ENCODE peak calls at places on chromosomes 16 and 17, in four cellular contexts. One of them, this sample, is unnamed.

GRCh38 chr17:11880714-11881113 is 116.6 kb downstream of the ZNF18 start:
- DNase-seq in left ventricle myocardium inferior: no peak
- DNase-seq in right cardiac atrium: no peak
- DNase-seq in A549: peak; percentile 33
- DNase-seq in this sample: peak; percentile 34

GRCh38 chr17:43033947-43034622 is 9.1 kb downstream of the RND2 start:
- DNase-seq in left ventricle myocardium inferior: no peak
- DNase-seq in right cardiac atrium: no peak
- DNase-seq in A549: no peak
- DNase-seq in this sample: no peak

GRCh38 chr17:36104601-36105000 is 974 bp downstream of the CCL4 start:
- DNase-seq in left ventricle myocardium inferior: no peak
- DNase-seq in right cardiac atrium: no peak
- DNase-seq in A549: no peak
- DNase-seq in this sample: no peak

GRCh38 chr16:58563235-58563634 is 47.9 kb downstream of the SETD6 start:
- DNase-seq in left ventricle myocardium inferior: no peak
- DNase-seq in right cardiac atrium: no peak
- DNase-seq in A549: no peak
- DNase-seq in this sample: no peak

GRCh38 chr17:38970128-38970527 is 2.9 kb upstream of the FBXO47 start:
- DNase-seq in left ventricle myocardium inferior: no peak
- DNase-seq in right cardiac atrium: no peak
- DNase-seq in A549: no peak
- DNase-seq in this sample: no peak

GRCh38 chr17:8503368-8503767 is 67.7 kb downstream of the NDEL1 start:
- DNase-seq in left ventricle myocardium inferior: peak; percentile 37
- DNase-seq in right cardiac atrium: peak; percentile 66
- DNase-seq in A549: no peak
- DNase-seq in this sample: no peak

GRCh38 chr17:17104036-17104435 is 61.8 kb downstream of the MPRIP start:
- DNase-seq in left ventricle myocardium inferior: no peak
- DNase-seq in right cardiac atrium: no peak
- DNase-seq in A549: no peak
- DNase-seq in this sample: no peak

GRCh38 chr17:79012563-79013134 is 3.1 kb upstream of the CANT1 start:
- DNase-seq in left ventricle myocardium inferior: no peak
- DNase-seq in right cardiac atrium: no peak
- DNase-seq in A549: no peak
- DNase-seq in this sample: no peak

GRCh38 chr17:69812240-69812837 is 262.7 kb upstream of the KCNJ16 start:
- DNase-seq in left ventricle myocardium inferior: no peak
- DNase-seq in right cardiac atrium: no peak
- DNase-seq in A549: no peak
- DNase-seq in this sample: no peak

GRCh38 chr17:77814091-77814772 is 144.3 kb upstream of the TNRC6C start:
- DNase-seq in left ventricle myocardium inferior: no peak
- DNase-seq in right cardiac atrium: no peak
- DNase-seq in A549: no peak
- DNase-seq in this sample: no peak

GRCh38 chr17:70808596-70808995 is 639.3 kb downstream of the KCNJ2 start:
- DNase-seq in left ventricle myocardium inferior: no peak
- DNase-seq in right cardiac atrium: no peak
- DNase-seq in A549: peak; percentile 3
- DNase-seq in this sample: peak; percentile 17

GRCh38 chr16:70646260-70647241 is at the start of gene IL34:
- DNase-seq in left ventricle myocardium inferior: no peak
- DNase-seq in right cardiac atrium: peak; percentile 33
- DNase-seq in A549: no peak
- DNase-seq in this sample: no peak

GRCh38 chr16:50326264-50326663 is 42.5 kb downstream of the BRD7 start:
- DNase-seq in left ventricle myocardium inferior: no peak
- DNase-seq in right cardiac atrium: no peak
- DNase-seq in A549: no peak
- DNase-seq in this sample: no peak

GRCh38 chr16:29315916-29316517 is 90.5 kb downstream of the NPIPB11 start:
- DNase-seq in left ventricle myocardium inferior: no peak
- DNase-seq in right cardiac atrium: no peak
- DNase-seq in A549: no peak
- DNase-seq in this sample: no peak

GRCh38 chr17:77375917-77376651 is 235.3 kb downstream of the SEC14L1 start:
- DNase-seq in left ventricle myocardium inferior: no peak
- DNase-seq in right cardiac atrium: no peak
- DNase-seq in A549: no peak
- DNase-seq in this sample: no peak

GRCh38 chr17:48722924-48723554 is at the start of gene PRAC2:
- DNase-seq in left ventricle myocardium inferior: no peak
- DNase-seq in right cardiac atrium: no peak
- DNase-seq in A549: no peak
- DNase-seq in this sample: no peak

GRCh38 chr16:55263271-55264250 is 60.4 kb upstream of the IRX6 start:
- DNase-seq in left ventricle myocardium inferior: no peak
- DNase-seq in right cardiac atrium: no peak
- DNase-seq in A549: no peak
- DNase-seq in this sample: no peak

GRCh38 chr17:49823614-49824013 is 24.3 kb downstream of the TAC4 start:
- DNase-seq in left ventricle myocardium inferior: no peak
- DNase-seq in right cardiac atrium: no peak
- DNase-seq in A549: no peak
- DNase-seq in this sample: no peak

GRCh38 chr16:80931985-80932720 is 74.5 kb downstream of the CMC2 start:
- DNase-seq in left ventricle myocardium inferior: peak; percentile 82
- DNase-seq in right cardiac atrium: peak; percentile 85
- DNase-seq in A549: peak; percentile 54
- DNase-seq in this sample: peak; percentile 81

GRCh38 chr16:797120-797420 is 3.5 kb downstream of the GNG13 start:
- DNase-seq in left ventricle myocardium inferior: no peak
- DNase-seq in right cardiac atrium: no peak
- DNase-seq in A549: no peak
- DNase-seq in this sample: peak; percentile 75

GRCh38 chr17:73227379-73227778 is 34.3 kb downstream of the CPSF4L start:
- DNase-seq in left ventricle myocardium inferior: no peak
- DNase-seq in right cardiac atrium: no peak
- DNase-seq in A549: no peak
- DNase-seq in this sample: no peak

GRCh38 chr16:85583491-85584181 is 29.5 kb upstream of the GSE1 start:
- DNase-seq in left ventricle myocardium inferior: no peak
- DNase-seq in right cardiac atrium: no peak
- DNase-seq in A549: no peak
- DNase-seq in this sample: no peak

GRCh38 chr16:3681206-3681605 is 26.7 kb downstream of the DNASE1 start:
- DNase-seq in left ventricle myocardium inferior: peak; percentile 39
- DNase-seq in right cardiac atrium: no peak
- DNase-seq in A549: no peak
- DNase-seq in this sample: no peak

GRCh38 chr17:68694791-68695485 is 93.8 kb upstream of the FAM20A start:
- DNase-seq in left ventricle myocardium inferior: no peak
- DNase-seq in right cardiac atrium: no peak
- DNase-seq in A549: no peak
- DNase-seq in this sample: no peak

GRCh38 chr17:57832711-57833596 is 16.9 kb downstream of the MRPS23 start:
- DNase-seq in left ventricle myocardium inferior: peak; percentile 61
- DNase-seq in right cardiac atrium: peak; percentile 74
- DNase-seq in A549: peak; percentile 59
- DNase-seq in this sample: peak; percentile 68

GRCh38 chr17:16977932-16978331 is 6.0 kb upstream of the TNFRSF13B start:
- DNase-seq in left ventricle myocardium inferior: no peak
- DNase-seq in right cardiac atrium: no peak
- DNase-seq in A549: no peak
- DNase-seq in this sample: no peak

GRCh38 chr17:55760643-55761355 is 9.9 kb downstream of the PCTP start:
- DNase-seq in left ventricle myocardium inferior: no peak
- DNase-seq in right cardiac atrium: no peak
- DNase-seq in A549: no peak
- DNase-seq in this sample: no peak

GRCh38 chr16:2743007-2743810 is 9.2 kb upstream of the SRRM2 start:
- DNase-seq in left ventricle myocardium inferior: no peak
- DNase-seq in right cardiac atrium: no peak
- DNase-seq in A549: no peak
- DNase-seq in this sample: no peak

GRCh38 chr16:917591-918061 is 53.2 kb downstream of the LMF1 start:
- DNase-seq in left ventricle myocardium inferior: no peak
- DNase-seq in right cardiac atrium: peak; percentile 11
- DNase-seq in A549: no peak
- DNase-seq in this sample: no peak

GRCh38 chr17:60151355-60151754 is 1.6 kb downstream of the CA4 start:
- DNase-seq in left ventricle myocardium inferior: no peak
- DNase-seq in right cardiac atrium: no peak
- DNase-seq in A549: no peak
- DNase-seq in this sample: no peak

GRCh38 chr16:54176376-54176901 is 110.1 kb downstream of the IRX3 start:
- DNase-seq in left ventricle myocardium inferior: no peak
- DNase-seq in right cardiac atrium: no peak
- DNase-seq in A549: no peak
- DNase-seq in this sample: peak; percentile 87

GRCh38 chr17:76051571-76051970 is 20.7 kb downstream of the SRP68 start:
- DNase-seq in left ventricle myocardium inferior: no peak
- DNase-seq in right cardiac atrium: no peak
- DNase-seq in A549: no peak
- DNase-seq in this sample: no peak

GRCh38 chr17:76051071-76051467 is 21.2 kb downstream of the SRP68 start:
- DNase-seq in left ventricle myocardium inferior: no peak
- DNase-seq in right cardiac atrium: no peak
- DNase-seq in A549: no peak
- DNase-seq in this sample: no peak

GRCh38 chr17:76053230-76054111 is 18.8 kb downstream of the SRP68 start:
- DNase-seq in left ventricle myocardium inferior: no peak
- DNase-seq in right cardiac atrium: no peak
- DNase-seq in A549: peak; percentile 27
- DNase-seq in this sample: no peak

GRCh38 chr17:76056882-76057281 is 15.4 kb downstream of the SRP68 start:
- DNase-seq in left ventricle myocardium inferior: no peak
- DNase-seq in right cardiac atrium: no peak
- DNase-seq in A549: no peak
- DNase-seq in this sample: peak; percentile 61

GRCh38 chr17:76054112-76054476 is 18.2 kb downstream of the SRP68 start:
- DNase-seq in left ventricle myocardium inferior: no peak
- DNase-seq in right cardiac atrium: no peak
- DNase-seq in A549: peak; percentile 34
- DNase-seq in this sample: peak; percentile 43
- H3K4me3 ChIP-seq in left ventricle myocardium inferior: no peak overlapping the region
- H3K4me3 ChIP-seq in right cardiac atrium: no peak overlapping the region
- H3K4me3 ChIP-seq in A549: no peak overlapping the region
- H3K4me3 ChIP-seq in this sample: no peak overlapping the region

DNA sequence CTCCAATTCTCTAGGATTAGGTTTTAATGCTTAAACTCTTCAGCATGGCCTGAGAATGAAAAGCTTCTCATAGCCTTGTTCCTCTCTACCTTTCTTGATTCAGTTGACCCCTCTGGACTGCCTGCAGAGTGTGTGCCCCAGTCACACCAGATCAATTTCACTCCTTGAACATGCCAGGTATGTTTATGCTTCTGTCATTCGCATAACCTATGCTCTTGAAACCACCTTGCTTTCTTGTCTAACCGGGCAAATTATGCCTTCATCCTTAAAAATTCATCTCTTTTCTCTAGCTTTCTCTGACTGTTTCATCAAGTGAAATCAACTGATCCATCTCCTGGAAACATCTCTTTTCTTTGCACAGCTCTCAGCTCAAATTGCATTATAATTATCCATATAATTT is 42.3 kb downstream of the CDH11 start:
- DNase-seq in left ventricle myocardium inferior: no peak
- DNase-seq in right cardiac atrium: no peak
- DNase-seq in A549: no peak
- DNase-seq in this sample: no peak
- H3K4me3 ChIP-seq in left ventricle myocardium inferior: no peak overlapping the region
- H3K4me3 ChIP-seq in right cardiac atrium: no peak overlapping the region
- H3K4me3 ChIP-seq in A549: no peak overlapping the region
- H3K4me3 ChIP-seq in this sample: no peak overlapping the region

DNA sequence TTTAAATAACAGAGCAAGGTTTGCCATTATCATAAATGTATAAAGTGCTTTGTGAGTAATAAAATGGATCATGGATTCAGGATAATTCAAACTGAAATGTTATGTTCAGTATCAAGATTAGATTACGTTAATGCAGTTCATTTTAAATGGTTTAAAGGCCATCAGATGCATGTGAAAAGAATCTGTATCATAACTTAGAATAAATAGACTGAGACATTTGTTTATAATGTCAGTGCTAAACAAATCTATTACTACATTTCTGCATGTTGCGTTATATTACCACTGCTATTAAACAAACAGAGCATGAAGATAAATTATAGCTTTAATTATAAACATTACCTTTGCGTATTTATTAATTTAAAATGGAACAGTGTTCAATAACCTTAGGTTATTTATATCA is 160.2 kb downstream of the TOX3 start:
- DNase-seq in left ventricle myocardium inferior: no peak
- DNase-seq in right cardiac atrium: no peak
- DNase-seq in A549: no peak
- DNase-seq in this sample: no peak
- H3K4me3 ChIP-seq in left ventricle myocardium inferior: no peak overlapping the region
- H3K4me3 ChIP-seq in right cardiac atrium: no peak overlapping the region
- H3K4me3 ChIP-seq in A549: no peak overlapping the region
- H3K4me3 ChIP-seq in this sample: no peak overlapping the region

GRCh38 chr16:48608452-48608851 is 1.5 kb downstream of the N4BP1 start:
- DNase-seq in left ventricle myocardium inferior: no peak
- DNase-seq in right cardiac atrium: no peak
- DNase-seq in A549: no peak
- DNase-seq in this sample: no peak

GRCh38 chr16:48608871-48609452 is 1.0 kb downstream of the N4BP1 start:
- DNase-seq in left ventricle myocardium inferior: no peak
- DNase-seq in right cardiac atrium: no peak
- DNase-seq in A549: no peak
- DNase-seq in this sample: no peak

GRCh38 chr16:48609453-48610023 is 442 bp downstream of the N4BP1 start:
- DNase-seq in left ventricle myocardium inferior: peak; percentile 74
- DNase-seq in right cardiac atrium: peak; percentile 82
- DNase-seq in A549: peak; percentile 48
- DNase-seq in this sample: peak; percentile 61

GRCh38 chr16:48605518-48606110 is 4.4 kb downstream of the N4BP1 start:
- DNase-seq in left ventricle myocardium inferior: peak; percentile 36
- DNase-seq in right cardiac atrium: no peak
- DNase-seq in A549: no peak
- DNase-seq in this sample: no peak

DNA sequence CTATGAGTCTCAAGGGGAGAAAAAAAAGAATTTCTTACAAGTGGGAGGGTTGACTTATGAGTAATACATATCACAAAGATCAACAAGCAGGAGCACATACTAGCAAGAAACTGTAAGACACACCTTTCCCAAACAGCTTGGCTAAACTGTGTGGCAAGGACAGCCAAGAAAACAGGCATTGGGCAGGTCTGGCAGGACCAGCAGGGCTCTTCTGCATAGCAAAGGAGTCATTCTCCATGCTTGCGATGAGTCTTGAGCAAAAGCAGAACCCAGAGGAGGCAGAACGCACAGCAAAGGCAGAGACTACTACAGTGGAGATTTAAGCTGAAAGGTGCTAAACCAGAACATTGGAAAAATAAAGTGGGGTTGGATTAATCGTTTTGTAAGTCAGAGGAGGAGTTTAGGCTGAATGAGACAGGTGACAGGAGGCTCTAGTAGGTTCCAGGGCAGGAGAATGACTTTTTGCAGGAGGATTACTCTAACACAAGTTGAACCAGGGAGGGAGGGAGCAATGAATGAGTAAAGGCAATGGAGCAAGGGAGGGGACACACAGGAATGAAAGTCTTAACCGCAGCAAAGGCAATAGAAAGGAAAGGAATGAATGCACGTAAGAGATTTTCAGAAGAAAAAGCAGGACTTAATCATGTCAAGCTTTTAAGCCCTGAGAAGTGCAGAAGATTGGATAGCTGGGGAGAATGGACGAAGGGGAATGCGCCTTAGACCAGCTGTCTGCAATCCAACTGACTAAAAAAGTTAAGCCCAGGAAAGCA is 2.7 kb downstream of the N4BP1 start:
- DNase-seq in left ventricle myocardium inferior: no peak
- DNase-seq in right cardiac atrium: no peak
- DNase-seq in A549: no peak
- DNase-seq in this sample: no peak
- H3K4me3 ChIP-seq in left ventricle myocardium inferior: peak overlapping the region; percentile 95
- H3K4me3 ChIP-seq in right cardiac atrium: no peak overlapping the region
- H3K4me3 ChIP-seq in A549: no peak overlapping the region
- H3K4me3 ChIP-seq in this sample: no peak overlapping the region